ENCODE peak calls at places on chromosomes 6 and 20, in four cellular contexts. One of them, this sample, is unnamed.

GRCh38 chr6:40881501-40881900 is 157.5 kb downstream of the UNC5CL start:
- DNase-seq in HCT116: no peak
- DNase-seq in fibroblast of lung: no peak
- DNase-seq in aorta: no peak
- DNase-seq in this sample: no peak

GRCh38 chr6:32627831-32628230 is 9.4 kb upstream of the HLA-DQA1 start:
- DNase-seq in HCT116: no peak
- DNase-seq in aorta: no peak
- DNase-seq in fibroblast of lung: no peak
- DNase-seq in this sample: no peak

GRCh38 chr6:170159040-170159965 is 131.6 kb downstream of the DLL1 start:
- DNase-seq in aorta: peak; percentile 76
- DNase-seq in fibroblast of lung: no peak
- DNase-seq in HCT116: no peak
- DNase-seq in this sample: no peak

GRCh38 chr6:2768125-2768524 is 2.9 kb downstream of the WRNIP1 start:
- DNase-seq in aorta: no peak
- DNase-seq in HCT116: no peak
- DNase-seq in fibroblast of lung: no peak
- DNase-seq in this sample: no peak

GRCh38 chr20:19540401-19540800 is 217.7 kb upstream of the RIN2 start:
- DNase-seq in HCT116: no peak
- DNase-seq in fibroblast of lung: no peak
- DNase-seq in aorta: no peak
- DNase-seq in this sample: no peak

GRCh38 chr6:79078057-79078969 is at the start of gene PHIP:
- DNase-seq in aorta: peak; percentile 98
- DNase-seq in fibroblast of lung: peak; percentile 99
- DNase-seq in HCT116: peak; percentile 90
- DNase-seq in this sample: peak; percentile 95

GRCh38 chr20:24872291-24873014 is 76.6 kb upstream of the CST7 start:
- DNase-seq in aorta: no peak
- DNase-seq in fibroblast of lung: no peak
- DNase-seq in HCT116: no peak
- DNase-seq in this sample: no peak

GRCh38 chr20:56468317-56469076 is at the start of gene RTF2:
- DNase-seq in HCT116: peak; percentile 84
- DNase-seq in aorta: peak; percentile 98
- DNase-seq in fibroblast of lung: peak; percentile 95
- DNase-seq in this sample: peak; percentile 93

GRCh38 chr6:32666420-32667300 is at the start of gene HLA-DQB1:
- DNase-seq in aorta: no peak
- DNase-seq in HCT116: peak; percentile 75
- DNase-seq in fibroblast of lung: no peak
- DNase-seq in this sample: peak; percentile 31

GRCh38 chr6:131183427-131184095 is 48.3 kb downstream of the AKAP7 start:
- DNase-seq in aorta: no peak
- DNase-seq in fibroblast of lung: no peak
- DNase-seq in HCT116: no peak
- DNase-seq in this sample: no peak

GRCh38 chr20:5864873-5865582 is 85.3 kb downstream of the TRMT6 start:
- DNase-seq in aorta: no peak
- DNase-seq in fibroblast of lung: peak; percentile 66
- DNase-seq in HCT116: no peak
- DNase-seq in this sample: no peak

GRCh38 chr6:15207923-15208322 is 37.9 kb upstream of the JARID2 start:
- DNase-seq in fibroblast of lung: peak; percentile 79
- DNase-seq in HCT116: no peak
- DNase-seq in aorta: no peak
- DNase-seq in this sample: no peak

GRCh38 chr6:116596815-116597214 is 19.5 kb upstream of the RSPH4A start:
- DNase-seq in aorta: no peak
- DNase-seq in HCT116: no peak
- DNase-seq in fibroblast of lung: peak; percentile 16
- DNase-seq in this sample: no peak

GRCh38 chr6:132298344-132298949 is 102.8 kb downstream of the MOXD1 start:
- DNase-seq in aorta: no peak
- DNase-seq in fibroblast of lung: peak; percentile 35
- DNase-seq in HCT116: peak; percentile 36
- DNase-seq in this sample: no peak

GRCh38 chr6:38865521-38866174 is 150.5 kb downstream of the DNAH8 start:
- DNase-seq in aorta: no peak
- DNase-seq in HCT116: no peak
- DNase-seq in fibroblast of lung: no peak
- DNase-seq in this sample: no peak

GRCh38 chr6:97053643-97054411 is 129.3 kb downstream of the KLHL32 start:
- DNase-seq in HCT116: peak; percentile 21
- DNase-seq in aorta: no peak
- DNase-seq in fibroblast of lung: peak; percentile 19
- DNase-seq in this sample: no peak

GRCh38 chr6:66725670-66726069 is 1018.6 kb upstream of the EYS start:
- DNase-seq in HCT116: no peak
- DNase-seq in fibroblast of lung: no peak
- DNase-seq in aorta: no peak
- DNase-seq in this sample: no peak

GRCh38 chr6:112717401-112717800 is 370.3 kb downstream of the RFPL4B start:
- DNase-seq in aorta: no peak
- DNase-seq in HCT116: no peak
- DNase-seq in fibroblast of lung: peak; percentile 24
- DNase-seq in this sample: no peak

GRCh38 chr6:122222761-122223160 is 176.7 kb upstream of the HSF2 start:
- DNase-seq in fibroblast of lung: no peak
- DNase-seq in HCT116: no peak
- DNase-seq in aorta: no peak
- DNase-seq in this sample: no peak

GRCh38 chr20:11159728-11160127 is 485.9 kb upstream of the JAG1 start:
- DNase-seq in aorta: no peak
- DNase-seq in fibroblast of lung: peak; percentile 83
- DNase-seq in HCT116: no peak
- DNase-seq in this sample: no peak

GRCh38 chr6:81752969-81753708 is 658 bp upstream of the TENT5A start:
- DNase-seq in fibroblast of lung: peak; percentile 92
- DNase-seq in HCT116: peak; percentile 69
- DNase-seq in aorta: peak; percentile 98
- DNase-seq in this sample: peak; percentile 72

GRCh38 chr6:29751480-29751879 is 28.2 kb downstream of the HLA-F start:
- DNase-seq in HCT116: no peak
- DNase-seq in aorta: no peak
- DNase-seq in fibroblast of lung: no peak
- DNase-seq in this sample: peak; percentile 17

GRCh38 chr6:144195671-144196070 is 45.4 kb downstream of the STX11 start:
- DNase-seq in HCT116: no peak
- DNase-seq in aorta: no peak
- DNase-seq in fibroblast of lung: peak; percentile 77
- DNase-seq in this sample: no peak

GRCh38 chr6:12291785-12292604 is 1.8 kb downstream of the EDN1 start:
- DNase-seq in fibroblast of lung: peak; percentile 49
- DNase-seq in aorta: no peak
- DNase-seq in HCT116: no peak
- DNase-seq in this sample: no peak

GRCh38 chr6:2765896-2766766 is 938 bp downstream of the WRNIP1 start:
- DNase-seq in aorta: peak; percentile 87
- DNase-seq in HCT116: no peak
- DNase-seq in fibroblast of lung: peak; percentile 40
- DNase-seq in this sample: peak; percentile 32

GRCh38 chr6:107977283-107977682 is 19.3 kb upstream of the SEC63 start:
- DNase-seq in HCT116: no peak
- DNase-seq in fibroblast of lung: peak; percentile 21
- DNase-seq in aorta: no peak
- DNase-seq in this sample: no peak

GRCh38 chr20:13333793-13334192 is 112.7 kb downstream of the ISM1 start:
- DNase-seq in aorta: no peak
- DNase-seq in fibroblast of lung: no peak
- DNase-seq in HCT116: no peak
- DNase-seq in this sample: no peak

DNA sequence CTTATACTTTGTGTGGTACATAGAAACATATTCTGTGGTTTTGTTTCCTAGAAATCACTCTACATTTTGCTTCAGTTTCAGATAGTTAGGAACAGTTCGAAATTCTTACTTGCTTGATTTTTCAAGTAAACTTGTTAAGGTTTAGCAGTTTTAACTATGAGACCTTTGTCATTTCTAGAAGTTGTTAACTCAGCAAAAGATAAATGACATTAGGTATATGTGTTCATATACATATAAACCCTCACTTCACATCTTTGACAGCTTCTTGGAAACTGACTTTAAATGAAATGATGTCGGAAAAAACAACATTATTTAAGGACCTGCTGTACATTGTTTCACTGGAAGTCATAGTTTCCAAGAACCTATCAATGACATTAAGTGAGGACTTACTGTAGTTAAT is 96.2 kb downstream of the FIG4 start:
- DNase-seq in fibroblast of lung: no peak
- DNase-seq in aorta: no peak
- DNase-seq in HCT116: no peak
- DNase-seq in this sample: no peak
- H3K4me1 ChIP-seq in fibroblast of lung: peaks cover 9% of the 10 kb centered on the region
- H3K4me1 ChIP-seq in aorta: no peaks in the 10 kb centered on the region
- H3K4me1 ChIP-seq in HCT116: no peaks in the 10 kb centered on the region
- H3K4me1 ChIP-seq in this sample: no peaks in the 10 kb centered on the region

DNA sequence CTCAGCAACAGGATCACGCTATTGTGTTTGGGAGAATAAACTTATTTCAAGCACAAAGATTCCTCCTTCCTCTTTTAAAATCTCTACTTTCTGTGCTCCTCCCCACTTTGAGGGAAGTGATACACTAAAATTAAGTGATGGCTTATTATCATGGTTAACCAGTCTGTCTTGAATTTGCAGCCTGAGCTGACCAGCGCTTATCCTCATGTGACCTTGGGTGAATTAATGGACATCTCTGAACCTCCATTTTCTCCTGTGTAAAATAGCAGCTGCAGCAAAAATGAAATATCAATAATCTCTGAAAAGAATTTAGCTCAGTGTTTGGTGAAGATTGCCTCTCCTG is 222.6 kb downstream of the BCAS1 start:
- DNase-seq in aorta: no peak
- DNase-seq in fibroblast of lung: no peak
- DNase-seq in HCT116: no peak
- DNase-seq in this sample: no peak
- H3K4me1 ChIP-seq in aorta: no peaks in the 10 kb centered on the region
- H3K4me1 ChIP-seq in fibroblast of lung: no peaks in the 10 kb centered on the region
- H3K4me1 ChIP-seq in HCT116: no peaks in the 10 kb centered on the region
- H3K4me1 ChIP-seq in this sample: peaks cover 58% of the 10 kb centered on the region

GRCh38 chr6:157223021-157223430 is 100.3 kb downstream of the TMEM242 start:
- DNase-seq in fibroblast of lung: no peak
- DNase-seq in HCT116: no peak
- DNase-seq in aorta: no peak
- DNase-seq in this sample: no peak
- H3K4me1 ChIP-seq in fibroblast of lung: peaks cover 2% of the 10 kb centered on the region
- H3K4me1 ChIP-seq in HCT116: peaks cover 17% of the 10 kb centered on the region
- H3K4me1 ChIP-seq in aorta: no peaks in the 10 kb centered on the region
- H3K4me1 ChIP-seq in this sample: peaks cover 42% of the 10 kb centered on the region

GRCh38 chr6:109006818-109007217 is 87.8 kb downstream of the SESN1 start:
- DNase-seq in aorta: no peak
- DNase-seq in HCT116: no peak
- DNase-seq in fibroblast of lung: no peak
- DNase-seq in this sample: no peak
- H3K4me1 ChIP-seq in aorta: no peaks in the 10 kb centered on the region
- H3K4me1 ChIP-seq in HCT116: peaks cover 8% of the 10 kb centered on the region
- H3K4me1 ChIP-seq in fibroblast of lung: no peaks in the 10 kb centered on the region
- H3K4me1 ChIP-seq in this sample: peaks cover 32% of the 10 kb centered on the region

DNA sequence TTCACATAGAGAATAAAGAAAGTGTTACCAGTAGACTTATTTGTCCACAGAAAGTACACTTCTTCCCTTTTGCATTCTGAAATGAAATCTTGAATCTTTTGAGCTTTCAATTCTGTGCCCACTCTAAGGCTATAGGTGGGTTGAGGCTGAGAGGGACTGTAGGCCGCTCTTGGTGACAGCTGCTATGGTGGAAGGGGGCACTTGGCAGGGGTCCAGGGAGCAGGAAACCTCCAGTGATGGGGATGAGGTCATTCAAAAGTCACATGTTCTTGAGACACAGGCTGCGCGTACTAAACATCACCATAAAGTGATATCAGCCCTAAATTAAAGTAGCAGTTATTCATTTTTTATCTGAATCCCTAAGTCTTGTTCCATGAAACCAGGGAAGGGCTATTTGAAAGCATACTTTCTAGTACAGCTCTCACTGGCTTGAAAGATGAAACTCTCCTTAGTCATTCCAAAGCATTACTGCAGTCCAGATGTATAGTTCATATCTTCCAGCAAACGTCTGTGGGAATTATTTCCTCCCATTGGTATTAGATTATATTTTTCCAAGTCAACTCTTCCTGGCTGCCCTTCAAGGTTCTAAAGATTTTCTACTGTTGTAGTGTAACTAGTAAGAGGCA is 373.1 kb downstream of the CD109 start:
- DNase-seq in fibroblast of lung: peak; percentile 65
- DNase-seq in aorta: no peak
- DNase-seq in HCT116: no peak
- DNase-seq in this sample: no peak
- H3K4me1 ChIP-seq in fibroblast of lung: peaks cover 5% of the 10 kb centered on the region
- H3K4me1 ChIP-seq in aorta: no peaks in the 10 kb centered on the region
- H3K4me1 ChIP-seq in HCT116: no peaks in the 10 kb centered on the region
- H3K4me1 ChIP-seq in this sample: no peaks in the 10 kb centered on the region

GRCh38 chr6:17869753-17870050 is 117.7 kb downstream of the KIF13A start:
- DNase-seq in HCT116: no peak
- DNase-seq in fibroblast of lung: no peak
- DNase-seq in aorta: no peak
- DNase-seq in this sample: no peak

GRCh38 chr6:17869010-17869752 is 118.3 kb downstream of the KIF13A start:
- DNase-seq in HCT116: no peak
- DNase-seq in fibroblast of lung: peak; percentile 78
- DNase-seq in aorta: no peak
- DNase-seq in this sample: no peak

GRCh38 chr6:17865243-17865642 is 122.2 kb downstream of the KIF13A start:
- DNase-seq in fibroblast of lung: peak; percentile 60
- DNase-seq in HCT116: peak; percentile 58
- DNase-seq in aorta: no peak
- DNase-seq in this sample: no peak

GRCh38 chr6:17866876-17867444 is 120.5 kb downstream of the KIF13A start:
- DNase-seq in fibroblast of lung: no peak
- DNase-seq in HCT116: no peak
- DNase-seq in aorta: no peak
- DNase-seq in this sample: no peak

DNA sequence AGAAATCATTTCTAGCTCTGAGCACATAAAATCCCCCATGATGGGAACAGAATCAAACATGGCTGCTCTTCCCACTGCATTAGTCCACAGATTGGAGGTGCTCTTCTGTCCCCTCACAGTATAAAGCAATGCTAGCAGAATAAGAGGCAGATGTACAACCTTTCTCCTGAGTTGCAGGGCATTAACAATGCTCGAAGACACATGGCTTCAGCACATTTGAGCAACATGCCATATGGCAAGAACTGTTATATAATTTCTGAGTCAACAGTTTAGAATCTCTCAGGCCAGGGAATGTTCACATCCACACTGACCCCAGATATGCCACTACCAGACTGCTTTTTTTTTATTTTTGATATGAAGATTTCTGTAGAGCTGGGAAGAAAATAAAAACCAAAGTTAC is 119.6 kb downstream of the KIF13A start:
- DNase-seq in aorta: no peak
- DNase-seq in HCT116: no peak
- DNase-seq in fibroblast of lung: peak; percentile 87
- DNase-seq in this sample: no peak
- H3K4me1 ChIP-seq in aorta: peaks cover 22% of the 10 kb centered on the region
- H3K4me1 ChIP-seq in HCT116: peaks cover 40% of the 10 kb centered on the region
- H3K4me1 ChIP-seq in fibroblast of lung: peaks cover 42% of the 10 kb centered on the region
- H3K4me1 ChIP-seq in this sample: no peaks in the 10 kb centered on the region